ENCODE peak calls at places on chromosomes 1 and 21, in six cellular contexts. F is CD8-positive, alpha-beta memory T cell; A is ELR; O is HS-5; M is EL; P is NCI-H524. T is an unnamed sample.

GRCh38 chr1:99544328-99544727 is 101.6 kb upstream of the PALMD start:
- DNase-seq in M (peak; percentile 36), P (no peak), F (no peak), A (peak; percentile 73), O (no peak), T (no peak)

GRCh38 chr1:167207940-167208623 is 12.6 kb upstream of the POU2F1 start:
- DNase-seq in M (no peak), F (no peak), O (no peak), A (peak; percentile 23), P (no peak), T (no peak)

GRCh38 chr1:21887216-21887736 is 49.8 kb downstream of the HSPG2 start:
- DNase-seq in F (no peak), O (no peak), A (no peak), P (no peak), M (no peak), T (no peak)

GRCh38 chr1:218425647-218426342 is 80.7 kb downstream of the TGFB2 start:
- DNase-seq in P (no peak), F (no peak), O (no peak), M (peak; percentile 61), A (peak; percentile 72), T (no peak)

GRCh38 chr1:57024855-57025254 is 59.0 kb upstream of the C8B start:
- DNase-seq in F (no peak), O (no peak), M (no peak), A (no peak), P (peak; percentile 59), T (no peak)

GRCh38 chr1:82451191-82451590 is 650.5 kb downstream of the ADGRL2 start:
- DNase-seq in M (no peak), P (no peak), O (no peak), F (no peak), A (no peak), T (no peak)

GRCh38 chr21:42746593-42747266 is 93.3 kb downstream of the PDE9A start:
- DNase-seq in F (peak; percentile 14), O (no peak), A (no peak), M (no peak), P (no peak), T (peak; percentile 23)

GRCh38 chr1:1599030-1599916 is 662 bp downstream of the FNDC10 start:
- DNase-seq in M (peak; percentile 41), P (no peak), F (no peak), O (no peak), A (no peak), T (no peak)

GRCh38 chr1:3700631-3701030 is 48.3 kb downstream of the TP73 start:
- DNase-seq in P (no peak), F (no peak), O (no peak), A (no peak), M (no peak), T (no peak)

GRCh38 chr1:40036574-40036973 is 4.0 kb upstream of the CAP1 start:
- DNase-seq in A (peak; percentile 64), O (no peak), P (no peak), F (no peak), M (peak; percentile 70), T (no peak)

GRCh38 chr1:212477680-212478466 is 45.2 kb downstream of the NENF start:
- DNase-seq in M (no peak), P (no peak), F (no peak), A (no peak), O (no peak), T (no peak)

GRCh38 chr1:25028910-25029599 is 99.0 kb upstream of the RUNX3 start:
- DNase-seq in M (no peak), A (no peak), F (peak; percentile 31), P (no peak), O (no peak), T (no peak)

GRCh38 chr1:42144336-42145189 is 8.6 kb upstream of the GUCA2B start:
- DNase-seq in P (peak; percentile 71), O (no peak), M (no peak), F (no peak), A (no peak), T (no peak)

GRCh38 chr1:11156441-11156840 is 32.7 kb upstream of the ANGPTL7 start:
- DNase-seq in F (no peak), O (no peak), A (no peak), P (no peak), M (no peak), T (no peak)

GRCh38 chr1:52727114-52727586 is 897 bp downstream of the ZYG11B start:
- DNase-seq in A (peak; percentile 32), M (peak; percentile 30), P (peak; percentile 28), O (no peak), F (no peak), T (no peak)

GRCh38 chr1:213986020-213986924 is 1.5 kb upstream of the PROX1 start:
- DNase-seq in M (no peak), O (no peak), A (no peak), P (no peak), F (no peak), T (no peak)

GRCh38 chr1:36705629-36706028 is 222.9 kb upstream of the CSF3R start:
- DNase-seq in F (no peak), P (peak; percentile 78), A (peak; percentile 4), O (no peak), M (no peak), T (no peak)

GRCh38 chr1:170807432-170807831 is 127.9 kb upstream of the MROH9 start:
- DNase-seq in M (peak; percentile 80), P (no peak), O (peak; percentile 72), A (peak; percentile 83), F (no peak), T (no peak)

GRCh38 chr1:200982071-200982945 is 41.2 kb downstream of the KIF21B start:
- DNase-seq in O (no peak), A (peak; percentile 9), F (no peak), P (no peak), M (no peak), T (no peak)

GRCh38 chr1:143691400-143691891 is 280.3 kb downstream of the FAM72C start:
- DNase-seq in M (peak; percentile 69), P (no peak), F (no peak), A (peak; percentile 69), O (no peak), T (no peak)

GRCh38 chr21:31480228-31480627 is 136.2 kb upstream of the TIAM1 start:
- DNase-seq in F (no peak), M (no peak), O (no peak), P (no peak), A (no peak), T (no peak)

GRCh38 chr21:38330671-38331070 is 73.9 kb downstream of the KCNJ15 start:
- DNase-seq in M (peak; percentile 23), O (no peak), A (peak; percentile 25), F (no peak), P (no peak), T (no peak)

T was measured in effector memory CD4-positive, alpha-beta T cell.